ENCODE peak calls at places on chromosome 20, in four cellular contexts. M, O, E and W are unnamed samples.

GRCh38 chr20:32031007-32031958 is 20.8 kb upstream of the HCK start:
- DNase-seq in M (peak), O (peak), E (peak), W (peak)

GRCh38 chr20:34600892-34601653 is 42.6 kb downstream of the MAP1LC3A start:
- DNase-seq in M (no peak), O (no peak), E (no peak), W (no peak)

GRCh38 chr20:51749674-51750036 is 18.5 kb downstream of the ATP9A start:
- DNase-seq in M (no peak), O (no peak), E (no peak), W (peak)

GRCh38 chr20:38863024-38863851 is 57.7 kb downstream of the PPP1R16B start:
- DNase-seq in M (no peak), O (no peak), E (no peak), W (no peak)

GRCh38 chr20:51529027-51529749 is 13.3 kb downstream of the NFATC2 start:
- DNase-seq in M (no peak), O (no peak), E (no peak), W (peak)

GRCh38 chr20:32470025-32470861 is 112.1 kb downstream of the ASXL1 start:
- DNase-seq in M (peak), O (no peak), E (no peak), W (peak)

GRCh38 chr20:19942611-19943010 is 74.6 kb upstream of the NAA20 start:
- DNase-seq in M (no peak), O (no peak), E (no peak), W (no peak)

GRCh38 chr20:37293301-37293943 is 4.0 kb downstream of the MANBAL start:
- DNase-seq in M (no peak), O (no peak), E (no peak), W (no peak)

GRCh38 chr20:33791959-33792597 is 19.1 kb upstream of the CHMP4B start:
- DNase-seq in M (no peak), O (peak), E (no peak), W (peak)

GRCh38 chr20:56657879-56658278 is 28.8 kb downstream of the TFAP2C start:
- DNase-seq in M (no peak), O (no peak), E (peak), W (no peak)

GRCh38 chr20:32155017-32155965 is 45.8 kb downstream of the TM9SF4 start:
- DNase-seq in M (no peak), O (peak), E (peak), W (peak)

GRCh38 chr20:36579996-36580545 is 6.7 kb downstream of the TGIF2 start:
- DNase-seq in M (no peak), O (no peak), E (no peak), W (peak)

GRCh38 chr20:444117-444516 is 18.2 kb downstream of the TBC1D20 start:
- DNase-seq in M (no peak), O (no peak), E (no peak), W (no peak)

GRCh38 chr20:16061394-16061793 is 511.9 kb downstream of the KIF16B start:
- DNase-seq in M (no peak), O (no peak), E (no peak), W (no peak)

GRCh38 chr20:40938020-40938419 is 90.6 kb upstream of the TOP1 start:
- DNase-seq in M (no peak), O (no peak), E (no peak), W (no peak)

GRCh38 chr20:38180781-38181180 is 15.7 kb upstream of the TGM2 start:
- DNase-seq in M (no peak), O (peak), E (no peak), W (no peak)

GRCh38 chr20:1827974-1828785 is 67.0 kb upstream of the SIRPA start:
- DNase-seq in M (peak), O (peak), E (peak), W (no peak)

GRCh38 chr20:8601542-8601912 is 467.4 kb upstream of the PLCB4 start:
- DNase-seq in M (no peak), O (no peak), E (no peak), W (no peak)

GRCh38 chr20:45890077-45890996 is 671 bp downstream of the NEURL2 start:
- DNase-seq in M (no peak), O (peak), E (peak), W (peak)
- TF ChIP-seq POLR2AphosphoS5 in M (no peak), O (peak), E (no peak), W (peak)

DNA sequence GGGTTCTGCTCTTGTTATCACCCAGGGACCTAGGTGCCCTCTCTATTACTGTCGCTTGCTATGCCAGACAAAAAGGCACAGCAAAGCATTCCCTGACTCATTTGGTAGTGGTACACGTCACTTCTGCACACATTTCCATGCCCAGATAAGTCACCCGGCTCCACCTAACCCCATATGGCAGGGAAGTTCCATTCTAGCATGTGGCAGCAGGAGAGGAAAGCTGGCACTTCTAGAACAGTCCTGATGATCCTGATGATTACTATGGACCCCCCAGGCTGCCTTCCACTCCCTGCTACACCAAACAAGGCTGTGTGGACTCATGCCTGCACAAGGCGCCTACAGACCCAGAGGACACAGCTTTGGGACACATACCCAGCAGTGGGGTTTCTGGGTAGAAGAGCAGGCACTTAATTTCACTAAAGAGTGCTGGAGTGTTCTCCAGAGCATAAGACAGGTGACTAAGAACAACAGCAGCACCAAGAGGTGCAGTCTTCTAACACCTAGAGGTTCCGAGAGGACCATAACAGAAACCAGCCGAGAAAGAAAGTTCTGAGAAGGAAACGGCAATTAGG is 53.5 kb upstream of the NELFCD start:
- DNase-seq in M (no peak), O (no peak), E (no peak), W (no peak)
- TF ChIP-seq POLR2AphosphoS5 in M (no peak), O (no peak), E (no peak), W (no peak)

DNA sequence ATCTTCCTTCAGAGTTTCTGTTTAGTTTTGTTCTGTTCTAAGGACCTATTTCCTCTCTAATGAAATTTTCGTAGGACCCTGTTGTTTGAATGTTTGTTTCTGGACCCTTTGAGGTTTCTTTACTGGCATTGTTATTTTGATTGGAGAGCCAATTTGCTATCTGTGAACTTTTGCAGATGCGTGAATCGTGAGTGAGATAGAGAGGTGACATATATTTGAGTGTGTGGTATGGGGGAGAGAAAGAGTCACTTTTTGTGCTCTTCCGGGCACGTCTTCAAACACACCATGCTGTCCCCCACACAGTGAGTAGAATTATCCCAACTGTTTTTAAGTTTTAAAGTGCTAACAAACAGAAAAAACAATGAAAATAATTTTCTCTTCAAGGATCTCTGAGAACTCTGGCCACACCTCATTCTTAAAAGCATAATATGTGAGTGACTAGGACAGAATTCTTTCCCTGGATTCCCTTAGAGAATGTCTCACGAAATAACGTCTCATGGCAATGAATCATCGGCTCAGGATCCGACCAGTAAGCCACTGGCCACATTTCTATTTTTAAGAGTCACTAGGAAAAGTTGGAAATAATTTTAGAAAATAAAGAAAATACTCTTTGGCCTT is 235.6 kb upstream of the ZNF217 start:
- DNase-seq in M (peak), O (peak), E (no peak), W (peak)
- TF ChIP-seq POLR2AphosphoS5 in M (peak), O (peak), E (peak), W (no peak)

GRCh38 chr20:17638835-17639407 is 43.1 kb downstream of the RRBP1 start:
- DNase-seq in M (no peak), O (no peak), E (no peak), W (no peak)
- TF ChIP-seq POLR2AphosphoS5 in M (no peak), O (no peak), E (no peak), W (no peak)

DNA sequence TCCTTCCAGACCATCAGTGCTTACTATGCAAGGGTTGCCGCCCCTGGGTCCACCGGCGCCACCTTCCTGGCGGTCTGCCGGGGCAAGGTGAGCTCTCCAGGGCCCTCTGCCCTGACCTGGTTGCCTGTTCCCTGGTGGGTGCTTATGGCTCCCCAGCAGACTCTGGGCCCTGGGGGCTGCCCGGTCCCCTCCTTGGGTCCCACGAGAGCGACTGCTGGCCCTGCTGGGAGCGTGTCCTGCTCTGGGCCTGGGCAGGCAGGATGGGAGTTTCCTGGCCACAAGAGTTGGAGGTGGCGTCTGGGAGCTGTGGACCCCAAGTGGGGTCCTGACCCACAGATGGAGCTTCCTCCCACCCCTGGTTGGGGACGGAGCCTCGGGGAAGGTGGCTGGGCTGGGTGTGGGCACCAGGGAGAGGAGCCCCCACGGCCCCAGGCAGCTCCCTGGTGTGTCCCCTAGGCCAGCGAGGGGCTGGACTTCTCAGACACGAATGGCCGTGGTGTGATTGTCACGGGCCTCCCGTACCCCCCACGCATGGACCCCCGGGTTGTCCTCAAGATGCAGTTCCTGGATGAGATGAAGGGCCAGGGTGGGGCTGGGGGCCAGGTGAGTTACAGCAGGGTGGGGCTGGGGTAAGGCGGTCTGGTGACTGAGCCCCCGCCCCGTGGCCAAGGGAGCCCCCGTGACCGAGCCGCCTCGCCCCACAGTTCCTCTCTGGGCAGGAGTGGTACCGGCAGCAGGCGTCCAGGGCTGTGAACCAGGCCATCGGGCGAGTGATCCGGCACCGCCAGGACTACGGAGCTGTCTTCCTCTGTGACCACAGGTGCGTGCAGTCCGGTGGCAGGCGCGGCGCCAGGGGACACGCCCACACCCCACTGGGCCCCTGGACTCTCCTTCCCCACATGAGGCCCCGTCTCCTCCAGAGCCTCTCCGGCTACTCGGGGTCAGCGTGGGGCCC is 7.1 kb upstream of the TNFRSF6B start:
- DNase-seq in M (no peak), O (no peak), E (no peak), W (no peak)
- TF ChIP-seq POLR2AphosphoS5 in M (no peak), O (peak), E (no peak), W (no peak)

GRCh38 chr20:23192469-23192868 is 106.3 kb upstream of the CD93 start:
- DNase-seq in M (no peak), O (no peak), E (no peak), W (no peak)
- TF ChIP-seq POLR2AphosphoS5 in M (no peak), O (no peak), E (no peak), W (no peak)

GRCh38 chr20:62900052-62900691 is 26.1 kb downstream of the DIDO1 start:
- DNase-seq in M (peak), O (peak), E (peak), W (peak)
- TF ChIP-seq POLR2AphosphoS5 in M (peak), O (peak), E (peak), W (peak)

GRCh38 chr20:48763183-48764030 is 64.4 kb downstream of the PREX1 start:
- DNase-seq in M (no peak), O (no peak), E (no peak), W (peak)

GRCh38 chr20:48765359-48765758 is 62.4 kb downstream of the PREX1 start:
- DNase-seq in M (no peak), O (no peak), E (no peak), W (no peak)

GRCh38 chr20:48767269-48767960 is 60.4 kb downstream of the PREX1 start:
- DNase-seq in M (no peak), O (no peak), E (no peak), W (no peak)

GRCh38 chr20:48769111-48769879 is 58.5 kb downstream of the PREX1 start:
- DNase-seq in M (no peak), O (no peak), E (no peak), W (no peak)

DNA sequence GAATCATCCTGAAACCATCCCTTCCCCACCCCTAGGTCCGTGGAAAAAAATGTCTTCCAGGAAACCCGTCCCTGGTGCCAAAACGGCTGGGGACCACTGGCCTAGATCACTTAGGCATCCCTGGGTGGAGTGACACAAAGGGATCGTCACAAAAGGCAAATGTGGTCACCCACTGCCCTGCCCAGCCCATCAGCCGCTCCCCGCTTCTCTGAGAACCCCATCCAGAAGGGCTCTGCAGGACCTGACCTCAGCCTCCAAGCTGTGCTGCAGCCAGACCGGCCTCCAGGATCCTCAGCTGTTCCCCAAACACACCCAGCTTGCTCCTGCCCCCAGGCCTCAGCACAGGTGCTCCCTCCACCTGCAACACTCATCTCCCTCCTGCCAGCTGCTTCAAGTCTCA is 61.6 kb downstream of the PREX1 start:
- DNase-seq in M (no peak), O (no peak), E (no peak), W (no peak)
- TF ChIP-seq POLR2AphosphoS5 in M (no peak), O (no peak), E (no peak), W (no peak)

DNA sequence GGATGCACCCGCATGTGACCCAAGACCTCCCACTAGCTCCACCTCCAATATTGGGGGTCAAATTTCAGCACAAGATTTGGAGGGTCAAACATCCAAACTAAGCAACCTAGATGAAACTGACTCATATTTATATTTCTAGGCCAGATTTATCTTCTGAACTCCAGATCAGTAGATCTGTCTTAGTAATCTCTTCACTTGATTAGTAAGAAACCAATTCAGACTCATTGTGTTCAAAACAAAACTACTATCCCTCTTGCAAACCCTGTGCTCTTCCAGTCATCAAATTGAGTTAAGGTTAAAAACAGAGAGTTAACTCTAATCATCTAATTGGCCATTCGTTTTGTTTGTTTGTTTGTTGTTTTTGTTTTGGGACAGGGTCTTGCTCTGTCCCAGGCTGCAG is 43.3 kb downstream of the MKKS start:
- DNase-seq in M (no peak), O (no peak), E (no peak), W (no peak)
- TF ChIP-seq POLR2AphosphoS5 in M (no peak), O (no peak), E (no peak), W (no peak)